ENCODE peak calls at places on chromosomes 13 and 19, in eight cellular contexts. V, U, H, I, P, D, N and K are unnamed samples. For H3K9me3, the result is how much of the 10 kb centered on the place peaks cover.

GRCh38 chr19:51702754-51703654 is 9.9 kb downstream of the SPACA6 start:
- DNase-seq in V (peak), U (peak), H (peak), I (peak), P (no peak), D (peak), N (peak), K (peak)

GRCh38 chr13:28452755-28453154 is 42.2 kb downstream of the FLT1 start:
- DNase-seq in V (no peak), U (no peak), H (no peak), I (no peak), P (no peak), D (no peak), N (no peak), K (no peak)

GRCh38 chr13:83992566-83993358 is 110.5 kb upstream of the SLITRK1 start:
- DNase-seq in V (no peak), U (no peak), H (no peak), I (no peak), P (no peak), D (no peak), N (no peak), K (no peak)

GRCh38 chr13:48235100-48235813 is 2.3 kb downstream of the ITM2B start:
- DNase-seq in V (no peak), U (no peak), H (peak), I (peak), P (no peak), D (peak), N (no peak), K (no peak)

GRCh38 chr19:48569814-48570213 is 17.8 kb downstream of the SULT2B1 start:
- DNase-seq in V (no peak), U (no peak), H (no peak), I (peak), P (no peak), D (no peak), N (no peak), K (no peak)

GRCh38 chr13:82751221-82751620 is 1131.1 kb downstream of the SLITRK1 start:
- DNase-seq in V (no peak), U (no peak), H (no peak), I (no peak), P (no peak), D (no peak), N (no peak), K (no peak)

GRCh38 chr13:113582841-113583631 is 1.5 kb upstream of the TFDP1 start:
- DNase-seq in V (peak), U (peak), H (peak), I (peak), P (peak), D (no peak), N (no peak), K (peak)

GRCh38 chr19:16325671-16326400 is 1.2 kb downstream of the KLF2 start:
- DNase-seq in V (no peak), U (peak), H (peak), I (no peak), P (no peak), D (peak), N (no peak), K (peak)

GRCh38 chr19:49801966-49802661 is 11.0 kb downstream of the FUZ start:
- DNase-seq in V (peak), U (peak), H (peak), I (peak), P (no peak), D (peak), N (peak), K (no peak)

GRCh38 chr19:30719189-30719990 is 347.2 kb downstream of the ZNF536 start:
- DNase-seq in V (no peak), U (peak), H (peak), I (peak), P (no peak), D (no peak), N (peak), K (peak)

GRCh38 chr19:33552191-33552927 is 30.8 kb upstream of the PEPD start:
- DNase-seq in V (peak), U (no peak), H (no peak), I (no peak), P (no peak), D (no peak), N (no peak), K (peak)

GRCh38 chr19:6802336-6803035 is 30.0 kb downstream of the VAV1 start:
- DNase-seq in V (no peak), U (no peak), H (peak), I (peak), P (no peak), D (peak), N (peak), K (peak)

GRCh38 chr13:31008400-31009115 is 76.1 kb downstream of the TEX26 start:
- DNase-seq in V (no peak), U (no peak), H (no peak), I (no peak), P (no peak), D (no peak), N (no peak), K (no peak)

GRCh38 chr13:97471721-97472120 is 37.8 kb downstream of the RAP2A start:
- DNase-seq in V (no peak), U (no peak), H (no peak), I (no peak), P (no peak), D (no peak), N (no peak), K (no peak)

GRCh38 chr13:62512194-62513141 is 1096.8 kb upstream of the PCDH20 start:
- DNase-seq in V (peak), U (no peak), H (peak), I (peak), P (no peak), D (peak), N (peak), K (no peak)

GRCh38 chr19:15453091-15453498 is 3.3 kb upstream of the WIZ start:
- DNase-seq in V (no peak), U (peak), H (no peak), I (no peak), P (no peak), D (peak), N (no peak), K (no peak)

GRCh38 chr19:50025794-50026549 is at the start of gene ZNF473:
- DNase-seq in V (peak), U (peak), H (peak), I (peak), P (no peak), D (no peak), N (peak), K (peak)

GRCh38 chr13:58048670-58049069 is 417.1 kb downstream of the PCDH17 start:
- DNase-seq in V (no peak), U (no peak), H (no peak), I (no peak), P (no peak), D (no peak), N (no peak), K (no peak)

GRCh38 chr13:111239754-111240670 is 80.4 kb upstream of the TEX29 start:
- DNase-seq in V (no peak), U (peak), H (no peak), I (no peak), P (peak), D (no peak), N (no peak), K (no peak)

GRCh38 chr13:75675421-75675820 is 39.3 kb downstream of the LMO7 start:
- DNase-seq in V (no peak), U (no peak), H (no peak), I (no peak), P (no peak), D (no peak), N (no peak), K (no peak)

GRCh38 chr13:94309997-94310842 is 169.3 kb downstream of the DCT start:
- DNase-seq in V (no peak), U (no peak), H (no peak), I (no peak), P (no peak), D (peak), N (no peak), K (no peak)

GRCh38 chr19:30587869-30588268 is 215.7 kb downstream of the ZNF536 start:
- DNase-seq in V (no peak), U (no peak), H (no peak), I (no peak), P (no peak), D (no peak), N (no peak), K (no peak)

GRCh38 chr13:75489502-75490263 is 7.7 kb upstream of the TBC1D4 start:
- DNase-seq in V (no peak), U (no peak), H (peak), I (peak), P (no peak), D (no peak), N (no peak), K (no peak)

GRCh38 chr13:44236370-44236769 is 137.3 kb upstream of the SERP2 start:
- DNase-seq in V (no peak), U (no peak), H (no peak), I (no peak), P (no peak), D (no peak), N (no peak), K (no peak)

GRCh38 chr19:48741222-48741999 is 1.0 kb upstream of the RASIP1 start:
- DNase-seq in V (no peak), U (peak), H (peak), I (peak), P (no peak), D (peak), N (peak), K (peak)

GRCh38 chr13:109667754-109668360 is 118.5 kb downstream of the IRS2 start:
- DNase-seq in V (no peak), U (no peak), H (no peak), I (no peak), P (no peak), D (no peak), N (no peak), K (no peak)

GRCh38 chr19:15463865-15464371 is 426 bp downstream of the RASAL3 start:
- DNase-seq in V (no peak), U (peak), H (peak), I (peak), P (no peak), D (no peak), N (no peak), K (peak)

GRCh38 chr19:55678121-55678671 is 3.2 kb downstream of the EPN1 start:
- DNase-seq in V (no peak), U (peak), H (peak), I (peak), P (no peak), D (no peak), N (no peak), K (peak)

GRCh38 chr19:5823579-5824281 is 15.8 kb downstream of the FUT6 start:
- DNase-seq in V (no peak), U (peak), H (peak), I (peak), P (no peak), D (no peak), N (peak), K (no peak)

GRCh38 chr13:72505376-72505775 is 222.1 kb downstream of the MZT1 start:
- DNase-seq in V (no peak), U (no peak), H (no peak), I (no peak), P (no peak), D (no peak), N (no peak), K (no peak)

GRCh38 chr13:32017449-32017848 is 14.1 kb upstream of the FRY start:
- DNase-seq in V (no peak), U (no peak), H (no peak), I (no peak), P (no peak), D (no peak), N (no peak), K (no peak)

GRCh38 chr13:53045110-53045509 is 16.5 kb downstream of the OLFM4 start:
- DNase-seq in V (no peak), U (no peak), H (peak), I (peak), P (no peak), D (peak), N (no peak), K (no peak)

GRCh38 chr19:39031368-39032163 is 783 bp downstream of the FBXO27 start:
- DNase-seq in V (peak), U (peak), H (peak), I (peak), P (peak), D (peak), N (peak), K (peak)

GRCh38 chr13:79647518-79647917 is 166.6 kb downstream of the NDFIP2 start:
- DNase-seq in V (no peak), U (no peak), H (no peak), I (no peak), P (no peak), D (peak), N (no peak), K (no peak)

GRCh38 chr19:18013621-18014111 is 5.7 kb downstream of the ARRDC2 start:
- DNase-seq in V (peak), U (no peak), H (no peak), I (no peak), P (no peak), D (no peak), N (peak), K (no peak)

GRCh38 chr13:30872685-30873443 is 33.2 kb upstream of the MEDAG start:
- DNase-seq in V (no peak), U (no peak), H (no peak), I (no peak), P (peak), D (peak), N (no peak), K (no peak)

GRCh38 chr13:110017379-110017778 is 231.0 kb upstream of the IRS2 start:
- DNase-seq in V (no peak), U (peak), H (no peak), I (no peak), P (no peak), D (no peak), N (no peak), K (no peak)

GRCh38 chr13:77176350-77176749 is 149.4 kb upstream of the FBXL3 start:
- DNase-seq in V (no peak), U (no peak), H (no peak), I (no peak), P (no peak), D (no peak), N (peak), K (no peak)

GRCh38 chr13:33752631-33753030 is 65.3 kb upstream of the RFC3 start:
- DNase-seq in V (no peak), U (no peak), H (no peak), I (no peak), P (no peak), D (no peak), N (no peak), K (no peak)

DNA sequence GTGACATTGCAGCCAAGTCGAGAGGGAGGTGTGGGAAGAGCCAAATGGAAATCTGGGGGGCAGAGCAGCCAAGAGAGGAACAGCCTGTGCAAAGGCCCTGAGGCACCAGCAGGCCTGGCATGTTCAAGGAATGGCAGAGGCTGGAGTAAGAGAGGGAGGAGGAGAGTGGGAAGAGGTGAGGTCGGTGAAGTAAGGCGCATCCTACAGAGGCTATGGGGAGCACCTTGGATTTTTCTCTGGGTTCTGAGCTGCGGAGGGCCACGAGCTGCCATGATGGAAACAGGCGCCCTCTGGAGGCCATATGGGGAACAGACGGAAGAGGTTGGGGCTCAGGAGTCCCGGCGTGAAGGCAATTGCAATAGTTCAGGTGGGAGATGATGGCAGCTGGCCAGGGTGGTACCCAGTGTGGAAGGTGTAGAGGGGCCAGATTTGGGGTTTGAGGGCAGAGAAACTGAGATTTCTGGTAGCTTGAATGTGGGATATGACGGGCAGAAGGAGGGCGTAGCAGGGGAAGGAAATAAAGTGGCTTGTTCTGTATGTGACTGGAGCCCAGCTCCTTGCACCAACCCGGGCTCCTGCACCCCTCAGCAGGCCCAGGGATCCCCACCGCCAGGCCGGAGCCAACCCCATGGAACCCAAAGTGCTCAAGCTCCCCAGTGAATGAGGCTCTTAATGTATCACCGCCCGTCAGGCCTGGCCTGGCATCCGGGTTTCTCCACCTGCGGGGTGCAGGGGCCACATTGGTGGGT is 20.5 kb upstream of the STRN4 start:
- DNase-seq in V (no peak), U (no peak), H (peak), I (peak), P (no peak), D (peak), N (peak), K (peak)
- TF ChIP-seq CTCF in V (peak), U (peak), H (peak), I (peak), P (peak), D (peak), N (peak), K (peak)

GRCh38 chr19:1316466-1316865 is 30.8 kb downstream of the EFNA2 start:
- DNase-seq in V (no peak), U (peak), H (no peak), I (no peak), P (no peak), D (no peak), N (no peak), K (no peak)
- H3K9me3 ChIP-seq in V (under half), U (under half), H (under half), I (under half), P (under half), D (under half), N (under half), K (under half)

DNA sequence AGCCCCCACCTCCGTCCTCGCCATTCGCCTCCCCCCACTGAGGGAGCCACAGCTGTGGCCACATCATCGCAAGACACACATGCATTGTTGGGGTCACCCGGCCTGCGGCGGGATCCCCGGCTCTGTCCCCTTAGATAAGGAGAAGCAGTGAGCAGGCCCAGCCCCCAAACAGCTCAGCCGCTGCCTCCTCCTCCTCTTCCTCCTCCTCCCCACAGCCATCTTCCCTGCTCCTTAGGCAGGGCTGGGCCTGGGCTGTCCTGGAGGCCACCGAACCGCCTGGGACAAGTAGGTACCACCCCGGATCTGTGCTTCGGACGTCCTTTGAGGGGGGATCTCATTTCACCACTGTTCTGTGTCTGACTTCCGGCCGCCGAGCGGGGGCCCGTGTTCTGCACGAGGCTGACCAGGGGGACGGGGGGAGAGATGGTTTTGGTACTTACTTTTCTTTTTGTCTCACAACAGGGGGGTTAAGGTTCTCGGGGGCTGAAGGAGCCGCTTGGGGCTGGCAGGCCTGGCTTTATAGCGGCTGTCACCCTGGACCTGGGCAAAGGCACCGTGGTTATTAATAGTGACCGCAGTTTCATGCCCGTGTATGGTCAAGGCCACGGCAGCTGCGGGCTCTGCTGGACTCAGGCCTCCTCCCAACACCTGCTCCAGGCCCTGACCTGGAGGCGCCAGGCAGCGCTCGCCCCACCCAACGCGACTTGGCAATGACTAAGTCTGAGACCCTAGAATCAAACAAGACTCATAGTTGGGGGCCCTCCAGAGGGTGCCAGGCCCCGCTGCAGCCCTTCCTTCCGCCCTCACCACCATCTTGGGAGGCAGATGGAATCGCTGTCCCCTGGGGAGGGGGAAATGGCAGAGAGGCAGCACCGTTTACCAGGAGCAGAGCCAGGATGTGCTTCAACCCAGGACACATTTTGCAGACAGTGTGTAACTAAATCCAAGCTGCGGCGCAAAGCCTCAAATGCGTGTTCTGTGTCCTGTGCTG is 18.3 kb downstream of the NMRK2 start:
- DNase-seq in V (no peak), U (peak), H (no peak), I (no peak), P (no peak), D (no peak), N (peak), K (peak)
- TF ChIP-seq POLR2AphosphoS5 in V (no peak), U (no peak), H (no peak), I (no peak), P (no peak), D (no peak), N (peak), K (no peak)

DNA sequence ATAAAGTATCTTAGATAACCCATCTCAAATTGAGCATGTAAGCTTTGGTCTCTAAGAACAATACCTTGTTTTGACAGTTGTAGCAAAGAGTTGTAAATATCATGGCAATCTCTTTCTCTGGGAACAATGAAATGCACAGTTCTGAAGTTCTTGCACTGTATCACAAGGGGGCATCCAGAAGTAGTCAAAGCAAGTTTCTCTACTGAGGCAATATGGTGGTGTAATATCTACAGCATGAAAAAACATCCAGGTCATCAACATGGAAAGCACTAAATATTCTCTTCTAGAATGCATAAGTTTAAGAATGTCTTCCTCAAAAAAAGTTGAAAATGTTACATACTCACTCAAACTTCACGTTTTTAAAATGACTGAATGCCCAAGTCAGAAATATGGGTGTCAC is 19.6 kb downstream of the MTMR6 start:
- DNase-seq in V (no peak), U (no peak), H (no peak), I (no peak), P (no peak), D (peak), N (no peak), K (no peak)
- TF ChIP-seq CTCF in V (no peak), U (peak), H (no peak), I (no peak), P (no peak), D (no peak), N (peak), K (no peak)

GRCh38 chr19:44927746-44928145 is 13.3 kb downstream of the APOC1 start:
- DNase-seq in V (no peak), U (no peak), H (no peak), I (no peak), P (no peak), D (no peak), N (no peak), K (no peak)

GRCh38 chr19:44925114-44925891 is 10.9 kb downstream of the APOC1 start:
- DNase-seq in V (no peak), U (no peak), H (peak), I (peak), P (no peak), D (no peak), N (no peak), K (peak)

GRCh38 chr19:44924243-44924725 is 9.9 kb downstream of the APOC1 start:
- DNase-seq in V (no peak), U (no peak), H (no peak), I (no peak), P (no peak), D (no peak), N (no peak), K (no peak)

GRCh38 chr19:44931541-44931940 is 10.5 kb upstream of the APOC4 start:
- DNase-seq in V (no peak), U (no peak), H (no peak), I (no peak), P (no peak), D (no peak), N (no peak), K (no peak)

GRCh38 chr19:44930088-44930487 is 11.9 kb upstream of the APOC4 start:
- DNase-seq in V (no peak), U (no peak), H (no peak), I (no peak), P (no peak), D (no peak), N (no peak), K (no peak)
- H3K9me3 ChIP-seq in V (under half), U (under half), H (under half), I (under half), P (under half), D (under half), N (under half), K (under half)